ENCODE peak calls at places on chromosomes 12 and 14, in ten cellular contexts. P is K562, A is PC-3, S is GM23338, K is endothelial cell of umbilical vein, Q is HCT116, Y is SK-N-SH, O is OCI-LY7, F is neural progenitor cell, T is IMR-90. E is an unnamed sample. For H4K20me1, the result is how much of the 10 kb centered on the place peaks cover.

GRCh38 chr12:96044017-96044985 is 8.9 kb upstream of the LTA4H start:
- DNase-seq in Y (no peak), T (peak), F (no peak), P (no peak), K (no peak), O (peak), A (peak), S (no peak), Q (no peak), E (no peak)

GRCh38 chr12:63844391-63845341 is at the start of gene SRGAP1:
- DNase-seq in S (peak), F (peak), T (peak), O (no peak), Y (peak), A (peak), K (peak), P (peak), Q (no peak), E (peak)

GRCh38 chr12:57170408-57170807 is 23.0 kb upstream of the LRP1-AS start:
- DNase-seq in F (no peak), S (no peak), K (no peak), P (no peak), O (no peak), Q (no peak), Y (no peak), A (no peak), T (no peak), E (no peak)

GRCh38 chr12:59407799-59408198 is 188.0 kb upstream of the SLC16A7 start:
- DNase-seq in T (no peak), A (no peak), O (no peak), P (no peak), K (no peak), F (no peak), S (peak), Q (no peak), Y (no peak), E (no peak)

GRCh38 chr12:123278150-123278627 is 6.5 kb upstream of the CDK2AP1 start:
- DNase-seq in Y (no peak), P (no peak), K (peak), Q (no peak), S (no peak), F (no peak), O (peak), T (no peak), A (no peak), E (no peak)

GRCh38 chr12:87274594-87275245 is 754.5 kb downstream of the C12orf50 start:
- DNase-seq in P (no peak), A (peak), O (peak), T (peak), K (peak), S (peak), Q (peak), Y (peak), F (peak), E (peak)

GRCh38 chr14:68088463-68088862 is 268.9 kb downstream of the RAD51B start:
- DNase-seq in Q (peak), K (no peak), A (no peak), P (no peak), F (peak), Y (no peak), S (no peak), O (no peak), T (peak), E (no peak)

GRCh38 chr12:46557539-46558373 is 185.2 kb upstream of the SLC38A2 start:
- DNase-seq in Y (no peak), S (no peak), F (no peak), K (no peak), P (peak), A (peak), Q (no peak), T (peak), O (no peak), E (no peak)

GRCh38 chr12:127381043-127381668 is 885.8 kb upstream of the TMEM132C start:
- DNase-seq in P (peak), Y (peak), K (no peak), Q (peak), T (no peak), A (peak), S (peak), O (peak), F (peak), E (peak)

GRCh38 chr12:117518594-117519270 is 157.3 kb upstream of the NOS1 start:
- DNase-seq in O (no peak), K (no peak), A (peak), P (no peak), F (no peak), S (no peak), T (no peak), Y (no peak), Q (no peak), E (peak)

GRCh38 chr12:112029326-112029725 is 16.1 kb downstream of the ERP29 start:
- DNase-seq in Y (no peak), O (no peak), F (no peak), T (no peak), A (no peak), Q (no peak), P (no peak), S (no peak), K (no peak), E (no peak)

GRCh38 chr12:93167841-93168492 is 209.8 kb upstream of the NUDT4 start:
- DNase-seq in O (peak), A (peak), S (peak), T (no peak), Q (no peak), K (peak), Y (no peak), P (no peak), F (peak), E (peak)

GRCh38 chr12:77891531-77892147 is 60.9 kb downstream of the NAV3 start:
- DNase-seq in Y (no peak), A (no peak), T (no peak), Q (no peak), F (no peak), S (no peak), O (no peak), K (no peak), P (no peak), E (no peak)

GRCh38 chr14:21026988-21027315 is 2.1 kb upstream of the NDRG2 start:
- DNase-seq in F (no peak), Q (no peak), O (no peak), S (peak), K (no peak), Y (no peak), A (no peak), P (peak), T (no peak), E (peak)

GRCh38 chr14:59303216-59303615 is 114.7 kb downstream of the DAAM1 start:
- DNase-seq in F (no peak), Y (no peak), T (no peak), A (peak), Q (no peak), O (no peak), S (peak), K (no peak), P (no peak), E (no peak)

GRCh38 chr12:131103614-131104463 is 150.1 kb downstream of the ADGRD1 start:
- DNase-seq in P (no peak), F (peak), A (no peak), O (no peak), Q (no peak), K (no peak), T (no peak), S (no peak), Y (no peak), E (no peak)

GRCh38 chr14:37888234-37888633 is 292.8 kb downstream of the TTC6 start:
- DNase-seq in K (no peak), Y (no peak), P (no peak), Q (no peak), O (no peak), S (no peak), A (no peak), T (no peak), F (no peak), E (no peak)

GRCh38 chr12:78698747-78699146 is 165.8 kb upstream of the SYT1 start:
- DNase-seq in Y (no peak), O (no peak), K (peak), A (peak), Q (no peak), S (no peak), F (no peak), T (peak), P (no peak), E (no peak)

GRCh38 chr14:71365305-71365865 is 458.1 kb downstream of the PCNX1 start:
- DNase-seq in T (peak), Y (no peak), P (no peak), K (no peak), A (no peak), S (no peak), F (no peak), Q (no peak), O (no peak), E (no peak)

GRCh38 chr14:90281766-90282165 is 25.4 kb downstream of the PSMC1 start:
- DNase-seq in S (no peak), T (no peak), Y (no peak), Q (no peak), A (no peak), O (no peak), P (no peak), K (no peak), F (no peak), E (no peak)

GRCh38 chr12:117881517-117881916 is 87.3 kb downstream of the KSR2 start:
- DNase-seq in O (no peak), P (no peak), A (no peak), F (no peak), K (no peak), T (no peak), Y (no peak), Q (no peak), S (no peak), E (no peak)

GRCh38 chr14:61510736-61511557 is 184.4 kb upstream of the HIF1A start:
- DNase-seq in P (no peak), O (no peak), T (no peak), Q (no peak), K (no peak), S (no peak), F (no peak), Y (no peak), A (no peak), E (no peak)

GRCh38 chr12:96136129-96136528 is 58.0 kb upstream of the ELK3 start:
- DNase-seq in F (no peak), T (peak), S (no peak), K (peak), Y (no peak), A (no peak), O (no peak), P (no peak), Q (no peak), E (peak)

GRCh38 chr14:80275208-80275850 is 64.0 kb upstream of the DIO2 start:
- DNase-seq in F (no peak), P (no peak), Y (no peak), O (no peak), Q (no peak), T (peak), K (peak), S (no peak), A (no peak), E (no peak)

GRCh38 chr12:122023339-122024131 is 1.9 kb downstream of the BCL7A start:
- DNase-seq in P (peak), F (peak), T (peak), Q (peak), K (peak), A (peak), S (peak), Y (peak), O (peak), E (peak)

GRCh38 chr14:88551094-88551870 is 3.5 kb downstream of the PTPN21 start:
- DNase-seq in S (peak), K (peak), T (peak), P (peak), A (peak), Q (peak), F (peak), Y (peak), O (no peak), E (peak)

GRCh38 chr12:77493311-77493710 is 337.4 kb upstream of the NAV3 start:
- DNase-seq in P (no peak), Q (no peak), K (no peak), O (no peak), A (no peak), T (no peak), F (no peak), S (no peak), Y (no peak), E (no peak)

GRCh38 chr12:18570543-18570942 is 167.3 kb downstream of the PLCZ1 start:
- DNase-seq in A (no peak), Y (no peak), P (peak), T (no peak), Q (no peak), F (peak), K (no peak), S (no peak), O (no peak), E (no peak)

GRCh38 chr14:76168531-76168930 is 16.8 kb downstream of the GPATCH2L start:
- DNase-seq in F (no peak), K (no peak), T (peak), A (peak), Q (no peak), S (no peak), Y (no peak), P (no peak), O (no peak), E (no peak)

GRCh38 chr14:85487215-85487614 is 42.7 kb upstream of the FLRT2 start:
- DNase-seq in A (no peak), S (no peak), P (no peak), T (peak), K (no peak), O (no peak), Q (no peak), Y (no peak), F (no peak), E (no peak)

GRCh38 chr12:57693659-57694458 is at the start of gene OS9:
- DNase-seq in F (peak), T (peak), S (peak), Q (peak), P (peak), Y (peak), K (peak), A (peak), O (peak), E (peak)

GRCh38 chr14:50839696-50840095 is 8.7 kb upstream of the NIN start:
- DNase-seq in K (no peak), T (no peak), Y (no peak), F (no peak), Q (no peak), S (no peak), A (no peak), P (no peak), O (no peak), E (no peak)
- H4K20me1 ChIP-seq in K (under half), T (under half), Y (under half), F (under half), Q (under half), S (under half), A (under half), P (under half), O (under half), E (under half)

GRCh38 chr12:22283006-22283506 is 51.5 kb downstream of the ST8SIA1 start:
- DNase-seq in A (peak), T (peak), Y (no peak), P (no peak), K (peak), O (no peak), F (no peak), S (no peak), Q (no peak), E (no peak)

GRCh38 chr12:22285871-22286270 is 48.6 kb downstream of the ST8SIA1 start:
- DNase-seq in T (no peak), S (no peak), Q (no peak), Y (no peak), F (no peak), O (no peak), P (no peak), K (no peak), A (no peak), E (no peak)

GRCh38 chr12:22284871-22285270 is 49.6 kb downstream of the ST8SIA1 start:
- DNase-seq in T (peak), P (no peak), Y (no peak), Q (no peak), O (no peak), A (no peak), K (peak), F (no peak), S (no peak), E (no peak)

GRCh38 chr12:22282283-22282682 is 52.2 kb downstream of the ST8SIA1 start:
- DNase-seq in S (no peak), A (peak), K (peak), P (no peak), T (peak), O (no peak), F (no peak), Q (no peak), Y (no peak), E (peak)

GRCh38 chr12:22283508-22283907 is 51.0 kb downstream of the ST8SIA1 start:
- DNase-seq in O (no peak), P (no peak), Y (no peak), K (no peak), A (no peak), F (no peak), S (peak), Q (no peak), T (no peak), E (no peak)
- TF ChIP-seq CTCF in O (no peak), P (no peak), Y (no peak), K (no peak), A (no peak), F (no peak), S (no peak), Q (no peak), T (no peak), E (no peak)

GRCh38 chr14:35340616-35341453 is 48.7 kb downstream of the PSMA6 start:
- DNase-seq in Y (peak), P (no peak), Q (no peak), A (no peak), T (no peak), O (no peak), S (no peak), F (no peak), K (no peak), E (no peak)

GRCh38 chr14:35342160-35343010 is 50.2 kb downstream of the PSMA6 start:
- DNase-seq in Q (no peak), S (no peak), F (no peak), O (no peak), K (no peak), Y (no peak), A (no peak), P (no peak), T (peak), E (no peak)

GRCh38 chr14:35343709-35344474 is 51.7 kb downstream of the PSMA6 start:
- DNase-seq in F (no peak), K (no peak), S (no peak), T (no peak), Y (no peak), Q (no peak), O (no peak), P (no peak), A (no peak), E (no peak)

GRCh38 chr14:35339761-35340406 is 47.7 kb downstream of the PSMA6 start:
- DNase-seq in K (no peak), S (no peak), P (no peak), A (no peak), O (peak), F (no peak), Q (no peak), T (no peak), Y (no peak), E (no peak)

GRCh38 chr14:35341454-35342159 is 49.4 kb downstream of the PSMA6 start:
- DNase-seq in T (peak), F (peak), O (no peak), K (peak), Q (peak), Y (peak), P (peak), A (peak), S (peak), E (peak)
- H2AFZ ChIP-seq in T (peak), F (no peak), O (no peak), K (peak), Q (no peak), Y (peak), P (peak), A (peak), S (peak), E (peak)

DNA sequence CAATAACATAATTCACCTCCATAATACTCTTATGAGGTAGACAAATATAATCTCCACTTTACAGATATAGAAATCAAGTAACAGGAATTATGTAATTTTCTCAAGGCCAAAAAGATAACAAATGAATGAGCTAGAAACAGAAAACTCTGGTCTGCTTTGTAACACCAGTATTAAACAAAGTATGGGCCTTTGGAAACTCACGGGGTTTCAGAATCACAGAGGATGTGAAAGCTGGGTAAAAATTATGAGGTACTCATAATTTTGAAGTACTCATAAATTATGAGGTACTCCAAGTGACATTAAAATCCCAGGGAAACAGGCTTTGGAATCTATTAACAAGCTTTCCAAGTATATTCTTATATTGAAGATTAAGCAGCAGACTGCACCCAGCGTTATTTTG is 140.2 kb downstream of the MED13L start:
- DNase-seq in S (no peak), Y (no peak), A (no peak), K (no peak), F (no peak), T (no peak), P (no peak), O (no peak), Q (no peak), E (no peak)
- H4K20me1 ChIP-seq in S (under half), Y (half or more), A (under half), K (under half), F (half or more), T (half or more), P (under half), O (under half), Q (under half), E (half or more)

GRCh38 chr14:104824353-104824997 is 23.6 kb downstream of the ZBTB42 start:
- DNase-seq in F (no peak), T (no peak), P (no peak), Q (no peak), K (no peak), S (no peak), O (no peak), Y (no peak), A (no peak), E (no peak)

GRCh38 chr14:104826858-104827172 is 25.9 kb downstream of the ZBTB42 start:
- DNase-seq in S (peak), O (no peak), F (no peak), K (no peak), A (no peak), Q (no peak), T (no peak), P (no peak), Y (no peak), E (no peak)

GRCh38 chr14:104830781-104831180 is 29.9 kb downstream of the ZBTB42 start:
- DNase-seq in K (no peak), T (no peak), F (no peak), A (no peak), S (no peak), Q (no peak), P (no peak), O (no peak), Y (no peak), E (no peak)

GRCh38 chr14:104826197-104826857 is 25.4 kb downstream of the ZBTB42 start:
- DNase-seq in A (peak), F (peak), S (peak), T (peak), K (peak), P (peak), Q (peak), Y (peak), O (peak), E (peak)

GRCh38 chr14:104827173-104828055 is 26.5 kb downstream of the ZBTB42 start:
- DNase-seq in A (peak), K (peak), O (peak), F (peak), P (peak), S (peak), T (peak), Y (peak), Q (peak), E (peak)
- TF ChIP-seq CTCF in A (peak), K (peak), O (peak), F (peak), P (peak), S (peak), T (peak), Y (peak), Q (peak), E (peak)

GRCh38 chr14:41606249-41607118 is at the start of gene LRFN5:
- DNase-seq in K (no peak), Q (no peak), F (peak), T (peak), O (no peak), A (peak), S (peak), Y (peak), P (no peak), E (peak)
- H2AFZ ChIP-seq in K (peak), Q (no peak), F (peak), T (peak), O (no peak), A (peak), S (peak), Y (no peak), P (no peak), E (peak)